ENCODE peak calls at places on chromosomes 12 and 14, in four cellular contexts. L is B cell, I is non-pigmented ciliary epithelial cell, C is mesenchymal stem cell. J is an unnamed sample.
A peak's percentile ranks its signal among the peaks of the same experiment; 100 is the strongest.

GRCh38 chr14:39122330-39123138 is 8.4 kb downstream of the GEMIN2 start:
- DNase-seq in I (no peak), C (no peak), L (no peak), J (no peak)

GRCh38 chr12:5428332-5429221 is 3.3 kb upstream of the NTF3 start:
- DNase-seq in L (no peak), I (no peak), C (peak; percentile 48), J (no peak)

GRCh38 chr14:71123579-71124135 is 216.4 kb downstream of the PCNX1 start:
- DNase-seq in C (no peak), I (no peak), L (no peak), J (no peak)

GRCh38 chr14:69708049-69708448 is 58.9 kb upstream of the SRSF5 start:
- DNase-seq in L (no peak), I (no peak), C (no peak), J (no peak)

GRCh38 chr14:91466192-91466591 is 43.9 kb downstream of the PPP4R3A start:
- DNase-seq in I (no peak), L (no peak), C (no peak), J (no peak)

GRCh38 chr14:35829449-35829848 is 3.3 kb downstream of the BRMS1L start:
- DNase-seq in L (no peak), C (no peak), I (no peak), J (no peak)

GRCh38 chr14:58572092-58572853 is 65.5 kb upstream of the DACT1 start:
- DNase-seq in L (no peak), C (peak; percentile 92), I (peak; percentile 34), J (peak; percentile 44)

GRCh38 chr14:94702629-94703028 is 67.3 kb downstream of the GSC start:
- DNase-seq in C (no peak), I (no peak), L (no peak), J (no peak)

GRCh38 chr12:46459111-46459510 is 86.5 kb upstream of the SLC38A2 start:
- DNase-seq in L (no peak), I (peak; percentile 85), C (peak; percentile 73), J (no peak)

GRCh38 chr14:59067135-59067894 is 121.2 kb upstream of the DAAM1 start:
- DNase-seq in C (peak; percentile 26), L (no peak), I (no peak), J (peak; percentile 14)

GRCh38 chr12:122022393-122023338 is 982 bp downstream of the BCL7A start:
- DNase-seq in I (no peak), C (peak; percentile 32), L (no peak), J (no peak)

GRCh38 chr12:9925746-9926393 is 6.3 kb downstream of the CLEC2A start:
- DNase-seq in I (peak; percentile 14), L (no peak), C (peak; percentile 55), J (peak; percentile 2)

GRCh38 chr14:32576088-32576795 is 247.1 kb downstream of the AKAP6 start:
- DNase-seq in I (no peak), L (no peak), C (peak; percentile 69), J (peak; percentile 23)

GRCh38 chr12:2877959-2878732 is 1.1 kb downstream of the RHNO1 start:
- DNase-seq in I (no peak), C (peak; percentile 70), L (no peak), J (peak; percentile 68)

GRCh38 chr12:2794736-2795289 is at the start of gene FKBP4:
- DNase-seq in C (peak; percentile 86), I (no peak), L (peak; percentile 89), J (no peak)

GRCh38 chr12:28622416-28622815 is 432.2 kb downstream of the CCDC91 start:
- DNase-seq in I (peak; percentile 50), L (no peak), C (peak; percentile 38), J (peak; percentile 75)

GRCh38 chr12:93229494-93230310 is 148.0 kb upstream of the NUDT4 start:
- DNase-seq in I (peak; percentile 96), L (no peak), C (peak; percentile 93), J (peak; percentile 66)

GRCh38 chr14:31592122-31592521 is 30.9 kb downstream of the NUBPL start:
- DNase-seq in I (no peak), L (no peak), C (no peak), J (no peak)

GRCh38 chr14:91284146-91284790 is 39.8 kb upstream of the GPR68 start:
- DNase-seq in I (peak; percentile 45), L (no peak), C (peak; percentile 78), J (no peak)

GRCh38 chr14:61260939-61261776 is 20.0 kb downstream of the TMEM30B start:
- DNase-seq in C (peak; percentile 49), L (no peak), I (peak; percentile 49), J (no peak)

GRCh38 chr14:100065161-100065871 is at the start of gene EVL:
- DNase-seq in L (peak; percentile 84), I (no peak), C (no peak), J (no peak)

GRCh38 chr12:45879363-45879895 is 110.9 kb downstream of the SCAF11 start:
- DNase-seq in L (no peak), C (peak; percentile 23), I (no peak), J (no peak)

GRCh38 chr12:32051511-32052299 is 54.9 kb upstream of the BICD1 start:
- DNase-seq in I (peak; percentile 48), L (no peak), C (peak; percentile 92), J (peak; percentile 69)

GRCh38 chr12:128091101-128091795 is 175.7 kb upstream of the TMEM132C start:
- DNase-seq in C (peak; percentile 50), I (no peak), L (no peak), J (no peak)

GRCh38 chr12:54603173-54603814 is 14.8 kb upstream of the PPP1R1A start:
- DNase-seq in I (peak; percentile 35), L (peak; percentile 76), C (peak; percentile 66), J (peak; percentile 14)

GRCh38 chr12:24759155-24759554 is 189.7 kb downstream of the BCAT1 start:
- DNase-seq in I (no peak), C (peak; percentile 64), L (no peak), J (no peak)

GRCh38 chr14:47619397-47619796 is 56.0 kb downstream of the MDGA2 start:
- DNase-seq in I (peak; percentile 2), L (no peak), C (no peak), J (no peak)

GRCh38 chr12:13175499-13175898 is 21.0 kb upstream of the EMP1 start:
- DNase-seq in L (no peak), C (no peak), I (no peak), J (peak; percentile 99)

GRCh38 chr12:109910969-109911348 is 10.9 kb downstream of the TCHP start:
- DNase-seq in L (no peak), C (peak; percentile 28), I (no peak), J (no peak)